ENCODE peak calls at places on chromosomes 7 and 10, in six cellular contexts. E, U, T, N, C and I are unnamed samples.

GRCh38 chr10:132742837-132743194 is 43.1 kb downstream of the NKX6-2 start:
- DNase-seq in T (no peak), E (no peak), U (no peak), N (no peak), C (no peak), I (no peak)

GRCh38 chr7:139745330-139746143 is 32.3 kb downstream of the HIPK2 start:
- DNase-seq in T (no peak), N (no peak), E (peak; percentile 27), U (no peak), C (no peak), I (no peak)

GRCh38 chr7:44867073-44867990 is 18.0 kb downstream of the PURB start:
- DNase-seq in U (no peak), C (no peak), T (peak; percentile 46), N (no peak), E (no peak), I (peak; percentile 50)

GRCh38 chr10:100872034-100872791 is 40.5 kb upstream of the SLF2 start:
- DNase-seq in C (peak; percentile 84), U (peak; percentile 53), T (no peak), E (no peak), N (peak; percentile 48), I (no peak)

GRCh38 chr10:73073627-73074026 is 23.0 kb downstream of the P4HA1 start:
- DNase-seq in N (no peak), E (no peak), T (no peak), C (no peak), U (no peak), I (no peak)

GRCh38 chr10:93854985-93855384 is 38.8 kb upstream of the SLC35G1 start:
- DNase-seq in E (no peak), U (no peak), T (no peak), C (no peak), N (no peak), I (no peak)

GRCh38 chr10:122822973-122823690 is 22.5 kb downstream of the CUZD1 start:
- DNase-seq in T (no peak), E (no peak), U (no peak), N (no peak), C (no peak), I (no peak)

GRCh38 chr7:112150823-112151641 is 55.2 kb downstream of the DOCK4 start:
- DNase-seq in E (no peak), C (no peak), N (no peak), T (no peak), U (no peak), I (no peak)

GRCh38 chr7:141737118-141737835 is 881 bp upstream of the SSBP1 start:
- DNase-seq in C (peak; percentile 28), N (peak; percentile 41), T (no peak), E (peak; percentile 4), U (peak; percentile 21), I (no peak)

GRCh38 chr7:83150310-83150709 is 12.4 kb downstream of the PCLO start:
- DNase-seq in C (no peak), E (no peak), T (no peak), U (no peak), N (no peak), I (no peak)

GRCh38 chr10:125811251-125811650 is 11.8 kb downstream of the UROS start:
- DNase-seq in N (no peak), U (no peak), C (no peak), T (no peak), E (no peak), I (no peak)

GRCh38 chr10:42985436-42986316 is 91.2 kb upstream of the RET start:
- DNase-seq in U (no peak), E (no peak), N (peak; percentile 10), C (no peak), T (no peak), I (no peak)

GRCh38 chr10:123245264-123245663 is 91.1 kb downstream of the BUB3 start:
- DNase-seq in C (no peak), E (no peak), U (no peak), T (no peak), N (no peak), I (no peak)

GRCh38 chr7:50631639-50632038 is 66.4 kb upstream of the DDC start:
- DNase-seq in N (no peak), T (no peak), E (no peak), U (no peak), C (no peak), I (no peak)

GRCh38 chr7:411677-412312 is 107.9 kb downstream of the PDGFA start:
- DNase-seq in C (no peak), N (no peak), T (no peak), U (peak; percentile 4), E (no peak), I (no peak)

GRCh38 chr10:48927198-48927597 is 12.4 kb downstream of the LRRC18 start:
- DNase-seq in N (no peak), C (no peak), U (no peak), E (no peak), T (no peak), I (no peak)

GRCh38 chr10:110794808-110795207 is 76.9 kb upstream of the PDCD4 start:
- DNase-seq in N (no peak), E (peak; percentile 83), U (no peak), T (no peak), C (no peak), I (no peak)

GRCh38 chr7:147803625-147804024 is 786.9 kb upstream of the C7orf33 start:
- DNase-seq in C (no peak), E (no peak), U (no peak), N (no peak), T (no peak), I (no peak)